ENCODE peak calls at places on chromosomes 12 and 14, in six cellular contexts. Q is transverse colon, T is kidney, P is fibroblast of lung, E is GM23248, B is spleen. H is an unnamed sample.
A peak's percentile ranks its signal among the peaks of the same experiment; 100 is the strongest.

GRCh38 chr12:53115891-53116675 is 12.8 kb downstream of the SOAT2 start:
- DNase-seq in P (no peak), B (no peak), T (no peak), Q (no peak), E (no peak), H (no peak)

GRCh38 chr12:117363263-117363662 is 1.8 kb upstream of the NOS1 start:
- DNase-seq in Q (no peak), T (no peak), E (no peak), P (no peak), B (peak; percentile 17), H (no peak)

GRCh38 chr14:33061667-33062325 is 123.1 kb downstream of the NPAS3 start:
- DNase-seq in B (no peak), P (no peak), T (no peak), Q (no peak), E (no peak), H (no peak)

GRCh38 chr12:104506691-104507401 is 50.1 kb downstream of the CHST11 start:
- DNase-seq in E (no peak), P (no peak), B (no peak), Q (no peak), T (no peak), H (no peak)

GRCh38 chr12:12011880-12012260 is 58.9 kb upstream of the BCL2L14 start:
- DNase-seq in E (no peak), P (no peak), B (no peak), T (no peak), Q (no peak), H (no peak)

GRCh38 chr12:104630230-104630670 is 173.5 kb downstream of the CHST11 start:
- DNase-seq in E (no peak), B (no peak), Q (no peak), P (no peak), T (no peak), H (no peak)

GRCh38 chr12:124654666-124655316 is 87.4 kb upstream of the NCOR2 start:
- DNase-seq in B (no peak), P (no peak), Q (no peak), E (peak; percentile 65), T (peak; percentile 89), H (no peak)

GRCh38 chr12:88544991-88545684 is 35.1 kb downstream of the KITLG start:
- DNase-seq in B (no peak), P (no peak), Q (no peak), E (no peak), T (no peak), H (no peak)

GRCh38 chr14:22882529-22883190 is 362 bp upstream of the REM2 start:
- DNase-seq in P (peak; percentile 62), T (no peak), B (no peak), E (peak; percentile 66), Q (peak; percentile 55), H (peak; percentile 51)

GRCh38 chr14:78631551-78631950 is 461.4 kb downstream of the NRXN3 start:
- DNase-seq in T (no peak), B (no peak), P (no peak), Q (no peak), E (peak; percentile 9), H (no peak)

GRCh38 chr12:114823701-114824100 is 139.7 kb upstream of the TBX3 start:
- DNase-seq in P (no peak), T (no peak), E (no peak), B (no peak), Q (no peak), H (no peak)

GRCh38 chr12:122951406-122951805 is 14.9 kb downstream of the ABCB9 start:
- DNase-seq in B (no peak), Q (peak; percentile 74), T (no peak), E (peak; percentile 60), P (peak; percentile 58), H (peak; percentile 77)

GRCh38 chr14:54502602-54503001 is 7.1 kb upstream of the CGRRF1 start:
- DNase-seq in P (no peak), B (no peak), T (no peak), Q (no peak), E (peak; percentile 54), H (no peak)

GRCh38 chr14:105168496-105168978 is at the start of gene JAG2:
- DNase-seq in Q (peak; percentile 57), T (no peak), B (no peak), P (peak; percentile 32), E (peak; percentile 33), H (peak; percentile 53)

GRCh38 chr12:56046027-56046780 is 4.5 kb downstream of the RPS26 start:
- DNase-seq in T (no peak), Q (no peak), B (peak; percentile 45), E (peak; percentile 15), P (no peak), H (no peak)

GRCh38 chr12:22435583-22435982 is 101.1 kb upstream of the ST8SIA1 start:
- DNase-seq in P (no peak), B (no peak), E (no peak), T (no peak), Q (no peak), H (no peak)
- H3K27ac ChIP-seq in P (no peak overlapping the region), B (no peak overlapping the region), E (no peak overlapping the region), T (no peak overlapping the region), Q (no peak overlapping the region), H (no peak overlapping the region)

DNA sequence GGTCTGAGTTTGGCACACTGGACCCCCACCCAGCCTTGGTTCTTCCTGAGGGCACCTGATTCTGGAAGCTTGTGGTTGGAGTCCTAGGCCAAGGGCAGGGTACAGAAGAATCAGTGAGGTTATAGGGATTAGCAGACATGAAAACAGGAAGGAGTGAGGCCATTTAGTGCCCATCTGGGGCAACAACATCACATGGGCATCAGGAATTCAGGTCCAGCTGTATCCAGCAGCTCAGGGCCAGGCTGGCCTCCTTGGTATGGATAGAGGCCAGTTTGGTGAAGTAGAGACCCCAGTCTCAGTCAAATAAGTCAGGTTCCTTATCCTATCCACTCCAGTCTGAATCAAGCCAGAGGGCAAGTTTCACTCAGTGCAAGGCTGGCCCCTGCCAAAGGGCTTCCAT is 36.2 kb downstream of the RASAL1 start:
- DNase-seq in Q (no peak), B (no peak), T (no peak), E (no peak), P (no peak), H (no peak)
- H3K27ac ChIP-seq in Q (no peak overlapping the region), B (no peak overlapping the region), T (no peak overlapping the region), E (no peak overlapping the region), P (no peak overlapping the region), H (no peak overlapping the region)

GRCh38 chr12:51240971-51241370 is 2.3 kb downstream of the DAZAP2 start:
- DNase-seq in T (no peak), Q (no peak), E (peak; percentile 62), B (no peak), P (peak; percentile 67), H (no peak)
- H3K27ac ChIP-seq in T (no peak overlapping the region), Q (peak overlapping the region; percentile 100), E (peak overlapping the region; percentile 39), B (peak overlapping the region; percentile 59), P (peak overlapping the region; percentile 30), H (no peak overlapping the region)

GRCh38 chr12:94874986-94875312 is 128.5 kb downstream of the NDUFA12 start:
- DNase-seq in Q (no peak), E (no peak), T (no peak), B (no peak), P (no peak), H (no peak)
- H3K27ac ChIP-seq in Q (no peak overlapping the region), E (no peak overlapping the region), T (no peak overlapping the region), B (no peak overlapping the region), P (no peak overlapping the region), H (no peak overlapping the region)

DNA sequence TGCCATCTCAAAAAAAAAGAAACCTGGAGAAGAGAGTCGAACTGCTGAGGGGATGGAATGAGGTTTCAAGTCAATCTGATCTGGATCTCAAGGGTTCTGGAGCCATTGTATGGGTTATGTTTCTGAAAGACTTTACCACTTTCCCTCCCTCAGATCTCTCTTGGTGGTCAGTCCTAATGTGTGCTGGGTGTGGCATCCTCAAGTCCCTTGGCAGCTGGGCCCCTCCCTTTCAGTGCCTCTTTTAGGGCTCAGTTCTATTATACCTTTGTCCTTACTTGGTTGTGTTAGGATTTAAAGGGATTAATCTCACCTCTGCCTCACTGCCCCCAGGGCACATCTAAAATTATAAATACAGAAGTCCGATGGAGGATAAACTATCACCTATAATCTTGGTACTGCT is 107.0 kb downstream of the NUAK1 start:
- DNase-seq in T (no peak), B (no peak), Q (no peak), P (no peak), E (no peak), H (no peak)
- H3K27ac ChIP-seq in T (no peak overlapping the region), B (no peak overlapping the region), Q (no peak overlapping the region), P (no peak overlapping the region), E (peak overlapping the region; percentile 87), H (no peak overlapping the region)

GRCh38 chr14:61607570-61608244 is 87.6 kb upstream of the HIF1A start:
- DNase-seq in E (no peak), Q (no peak), P (no peak), B (no peak), T (no peak), H (no peak)
- H3K27ac ChIP-seq in E (no peak overlapping the region), Q (no peak overlapping the region), P (no peak overlapping the region), B (no peak overlapping the region), T (no peak overlapping the region), H (no peak overlapping the region)